ENCODE peak calls at places on chromosomes 6 and 20, in four cellular contexts. One of them, this sample, is unnamed. For H3K4me1 and H3K36me3, the result is how much of the 10 kb centered on the place peaks cover.

GRCh38 chr20:57030611-57031600 is 235.5 kb downstream of the BMP7 start:
- DNase-seq in OCI-LY7: no peak
- DNase-seq in hepatocyte: peak
- DNase-seq in sigmoid colon: no peak
- DNase-seq in this sample: peak

GRCh38 chr6:37630281-37630799 is 67.3 kb downstream of the MDGA1 start:
- DNase-seq in OCI-LY7: no peak
- DNase-seq in hepatocyte: peak
- DNase-seq in sigmoid colon: peak
- DNase-seq in this sample: no peak

GRCh38 chr20:51679254-51679921 is 88.8 kb downstream of the ATP9A start:
- DNase-seq in OCI-LY7: no peak
- DNase-seq in hepatocyte: no peak
- DNase-seq in sigmoid colon: no peak
- DNase-seq in this sample: no peak

GRCh38 chr20:10641893-10642292 is 31.9 kb downstream of the JAG1 start:
- DNase-seq in OCI-LY7: no peak
- DNase-seq in hepatocyte: no peak
- DNase-seq in sigmoid colon: no peak
- DNase-seq in this sample: no peak

GRCh38 chr20:49575551-49576060 is 7.7 kb upstream of the PTGIS start:
- DNase-seq in OCI-LY7: no peak
- DNase-seq in hepatocyte: peak
- DNase-seq in sigmoid colon: peak
- DNase-seq in this sample: peak

GRCh38 chr6:33483678-33484077 is 29.3 kb downstream of the ZBTB9 start:
- DNase-seq in OCI-LY7: no peak
- DNase-seq in hepatocyte: no peak
- DNase-seq in sigmoid colon: no peak
- DNase-seq in this sample: no peak

GRCh38 chr6:109237082-109237985 is 142.0 kb downstream of the CEP57L1 start:
- DNase-seq in OCI-LY7: no peak
- DNase-seq in hepatocyte: no peak
- DNase-seq in sigmoid colon: no peak
- DNase-seq in this sample: peak

GRCh38 chr6:113248532-113248931 is 608.6 kb upstream of the MARCKS start:
- DNase-seq in OCI-LY7: no peak
- DNase-seq in hepatocyte: no peak
- DNase-seq in sigmoid colon: no peak
- DNase-seq in this sample: no peak

GRCh38 chr6:129901910-129902309 is 40.8 kb upstream of the TMEM244 start:
- DNase-seq in OCI-LY7: no peak
- DNase-seq in hepatocyte: no peak
- DNase-seq in sigmoid colon: no peak
- DNase-seq in this sample: no peak

GRCh38 chr6:126905917-126906316 is 212.6 kb upstream of the RSPO3 start:
- DNase-seq in OCI-LY7: no peak
- DNase-seq in hepatocyte: peak
- DNase-seq in sigmoid colon: no peak
- DNase-seq in this sample: peak

GRCh38 chr20:17969884-17970409 is 1.1 kb downstream of the MGME1 start:
- DNase-seq in OCI-LY7: peak
- DNase-seq in hepatocyte: peak
- DNase-seq in sigmoid colon: no peak
- DNase-seq in this sample: peak

GRCh38 chr6:2124260-2124709 is 121.1 kb downstream of the GMDS start:
- DNase-seq in OCI-LY7: no peak
- DNase-seq in hepatocyte: no peak
- DNase-seq in sigmoid colon: no peak
- DNase-seq in this sample: no peak

GRCh38 chr6:81816387-81816786 is 63.9 kb upstream of the TENT5A start:
- DNase-seq in OCI-LY7: no peak
- DNase-seq in hepatocyte: no peak
- DNase-seq in sigmoid colon: no peak
- DNase-seq in this sample: no peak

GRCh38 chr6:147053311-147053921 is 150.8 kb upstream of the STXBP5 start:
- DNase-seq in OCI-LY7: no peak
- DNase-seq in hepatocyte: no peak
- DNase-seq in sigmoid colon: no peak
- DNase-seq in this sample: no peak

GRCh38 chr6:96899019-96899418 is 1.3 kb upstream of the NDUFAF4 start:
- DNase-seq in OCI-LY7: peak
- DNase-seq in hepatocyte: peak
- DNase-seq in sigmoid colon: no peak
- DNase-seq in this sample: peak

GRCh38 chr20:64145458-64146300 is 18.6 kb upstream of the MYT1 start:
- DNase-seq in OCI-LY7: no peak
- DNase-seq in hepatocyte: no peak
- DNase-seq in sigmoid colon: peak
- DNase-seq in this sample: no peak

GRCh38 chr6:107641500-107641931 is 151.6 kb downstream of the SOBP start:
- DNase-seq in OCI-LY7: no peak
- DNase-seq in hepatocyte: no peak
- DNase-seq in sigmoid colon: no peak
- DNase-seq in this sample: no peak

GRCh38 chr6:125104425-125104824 is 49.1 kb upstream of the TPD52L1 start:
- DNase-seq in OCI-LY7: no peak
- DNase-seq in hepatocyte: no peak
- DNase-seq in sigmoid colon: no peak
- DNase-seq in this sample: peak

GRCh38 chr6:136764522-136764993 is 27.7 kb downstream of the MAP3K5 start:
- DNase-seq in OCI-LY7: peak
- DNase-seq in hepatocyte: no peak
- DNase-seq in sigmoid colon: no peak
- DNase-seq in this sample: no peak

GRCh38 chr6:166336847-166337246 is 5.5 kb downstream of the SFT2D1 start:
- DNase-seq in OCI-LY7: no peak
- DNase-seq in hepatocyte: no peak
- DNase-seq in sigmoid colon: no peak
- DNase-seq in this sample: no peak

GRCh38 chr6:110799655-110800054 is 15.6 kb downstream of the CDK19 start:
- DNase-seq in OCI-LY7: no peak
- DNase-seq in hepatocyte: no peak
- DNase-seq in sigmoid colon: no peak
- DNase-seq in this sample: no peak

GRCh38 chr20:33119725-33120720 is 40.6 kb downstream of the BPIFB4 start:
- DNase-seq in OCI-LY7: no peak
- DNase-seq in hepatocyte: no peak
- DNase-seq in sigmoid colon: no peak
- DNase-seq in this sample: no peak

DNA sequence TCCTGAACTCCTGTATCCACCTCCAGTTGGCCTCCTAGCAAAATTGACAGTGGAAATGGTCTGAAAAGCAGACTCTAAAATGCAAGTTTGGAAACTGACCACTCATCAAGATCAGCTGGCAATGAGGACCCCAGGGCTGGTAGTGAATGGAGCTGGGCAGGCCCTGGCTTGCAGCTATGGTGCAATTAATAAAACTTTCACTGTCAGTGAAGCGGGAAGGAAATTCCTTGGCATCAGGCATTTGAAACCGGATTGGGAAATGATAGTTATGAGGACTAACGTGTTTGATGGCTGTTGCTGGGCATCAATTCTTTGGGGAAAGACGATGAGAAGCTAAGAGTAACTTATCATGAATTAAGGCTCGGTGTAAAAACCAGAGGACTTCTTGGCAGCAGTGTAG is 19.1 kb downstream of the SIRPB1 start:
- DNase-seq in OCI-LY7: no peak
- DNase-seq in hepatocyte: no peak
- DNase-seq in sigmoid colon: no peak
- DNase-seq in this sample: no peak
- TF ChIP-seq CTCF in OCI-LY7: no peak
- TF ChIP-seq CTCF in hepatocyte: no peak
- TF ChIP-seq CTCF in sigmoid colon: no peak
- TF ChIP-seq CTCF in this sample: no peak

GRCh38 chr6:116018976-116019375 is 41.7 kb downstream of the FRK start:
- DNase-seq in OCI-LY7: no peak
- DNase-seq in hepatocyte: no peak
- DNase-seq in sigmoid colon: no peak
- DNase-seq in this sample: peak

GRCh38 chr6:116015983-116016382 is 44.7 kb downstream of the FRK start:
- DNase-seq in OCI-LY7: no peak
- DNase-seq in hepatocyte: peak
- DNase-seq in sigmoid colon: no peak
- DNase-seq in this sample: no peak

GRCh38 chr6:116016846-116017545 is 43.7 kb downstream of the FRK start:
- DNase-seq in OCI-LY7: no peak
- DNase-seq in hepatocyte: no peak
- DNase-seq in sigmoid colon: no peak
- DNase-seq in this sample: peak

GRCh38 chr6:116019428-116019827 is 41.3 kb downstream of the FRK start:
- DNase-seq in OCI-LY7: peak
- DNase-seq in hepatocyte: no peak
- DNase-seq in sigmoid colon: no peak
- DNase-seq in this sample: no peak

GRCh38 chr6:116017546-116018276 is 43.0 kb downstream of the FRK start:
- DNase-seq in OCI-LY7: no peak
- DNase-seq in hepatocyte: no peak
- DNase-seq in sigmoid colon: no peak
- DNase-seq in this sample: no peak
- H3K4me1 ChIP-seq in OCI-LY7: under half
- H3K4me1 ChIP-seq in hepatocyte: half or more
- H3K4me1 ChIP-seq in sigmoid colon: under half
- H3K4me1 ChIP-seq in this sample: under half

GRCh38 chr20:45053441-45054351 is 47.2 kb downstream of the KCNS1 start:
- DNase-seq in OCI-LY7: no peak
- DNase-seq in hepatocyte: no peak
- DNase-seq in sigmoid colon: no peak
- DNase-seq in this sample: no peak

GRCh38 chr20:45056473-45057148 is 44.3 kb downstream of the KCNS1 start:
- DNase-seq in OCI-LY7: no peak
- DNase-seq in hepatocyte: no peak
- DNase-seq in sigmoid colon: no peak
- DNase-seq in this sample: no peak

GRCh38 chr20:45058168-45058850 is 42.6 kb downstream of the KCNS1 start:
- DNase-seq in OCI-LY7: no peak
- DNase-seq in hepatocyte: no peak
- DNase-seq in sigmoid colon: no peak
- DNase-seq in this sample: no peak

GRCh38 chr20:45052698-45053440 is 48.1 kb downstream of the KCNS1 start:
- DNase-seq in OCI-LY7: peak
- DNase-seq in hepatocyte: no peak
- DNase-seq in sigmoid colon: no peak
- DNase-seq in this sample: peak

GRCh38 chr20:45055056-45055455 is 45.9 kb downstream of the KCNS1 start:
- DNase-seq in OCI-LY7: no peak
- DNase-seq in hepatocyte: no peak
- DNase-seq in sigmoid colon: no peak
- DNase-seq in this sample: no peak
- H3K36me3 ChIP-seq in OCI-LY7: half or more
- H3K36me3 ChIP-seq in hepatocyte: under half
- H3K36me3 ChIP-seq in sigmoid colon: under half
- H3K36me3 ChIP-seq in this sample: under half

DNA sequence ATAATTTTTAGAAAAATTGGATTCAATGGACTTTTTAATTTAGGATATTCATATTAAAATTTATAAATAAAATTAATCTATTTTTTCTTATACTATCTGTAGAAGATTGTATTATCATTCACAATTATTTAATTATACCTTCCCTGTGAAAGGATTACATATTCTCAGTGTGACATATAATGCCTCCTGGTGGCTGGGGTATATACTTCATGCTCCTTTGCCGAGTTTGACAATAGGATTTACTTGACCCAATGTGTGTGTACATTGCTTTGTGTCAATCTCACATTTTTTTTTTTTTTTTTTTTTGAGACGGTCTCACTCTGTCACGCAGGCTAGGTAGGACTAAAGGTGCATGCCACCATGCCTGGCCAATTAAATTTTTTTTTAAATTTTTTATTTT is 230.0 kb upstream of the CHD6 start:
- DNase-seq in OCI-LY7: no peak
- DNase-seq in hepatocyte: no peak
- DNase-seq in sigmoid colon: no peak
- DNase-seq in this sample: no peak
- TF ChIP-seq CTCF in OCI-LY7: peak
- TF ChIP-seq CTCF in hepatocyte: peak
- TF ChIP-seq CTCF in sigmoid colon: no peak
- TF ChIP-seq CTCF in this sample: no peak

DNA sequence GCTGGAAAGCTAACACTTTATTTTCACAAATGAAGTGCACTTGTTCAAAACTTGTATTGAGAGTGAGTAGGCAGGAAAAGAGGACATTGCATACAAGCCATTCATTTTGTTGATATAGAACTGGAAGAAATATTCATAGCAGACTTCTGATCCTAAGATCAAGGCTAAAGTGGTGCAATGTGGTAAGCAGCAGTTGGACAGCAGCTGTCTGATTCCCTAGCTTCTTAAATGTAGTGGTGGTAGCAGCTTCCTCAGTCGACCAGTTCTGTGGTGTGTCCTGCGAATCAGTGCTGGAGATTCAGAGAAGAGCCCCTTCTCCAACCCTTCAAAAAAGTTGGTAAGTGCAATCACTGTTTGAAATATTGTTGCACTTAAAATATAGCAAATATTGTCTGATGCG is 281.7 kb upstream of the GJE1 start:
- DNase-seq in OCI-LY7: no peak
- DNase-seq in hepatocyte: no peak
- DNase-seq in sigmoid colon: no peak
- DNase-seq in this sample: no peak
- H3K4me1 ChIP-seq in OCI-LY7: under half
- H3K4me1 ChIP-seq in hepatocyte: under half
- H3K4me1 ChIP-seq in sigmoid colon: under half
- H3K4me1 ChIP-seq in this sample: under half

This sample was measured in cardiac muscle cell.